ENCODE peak calls at places on chromosome 9, in seven cellular contexts. One of them, this sample, is unnamed. For H3K4me1, the result is how much of the 10 kb centered on the place peaks cover.

GRCh38 chr9:93613791-93614190 is 37.4 kb downstream of the PHF2 start:
- DNase-seq in stomach: no peak
- DNase-seq in adrenal gland: no peak
- DNase-seq in upper lobe of left lung: no peak
- DNase-seq in A549: no peak
- DNase-seq in upper lobe of right lung: no peak
- DNase-seq in H9: no peak
- DNase-seq in this sample: no peak

GRCh38 chr9:128992995-128993394 is 35.1 kb downstream of the SH3GLB2 start:
- DNase-seq in upper lobe of right lung: no peak
- DNase-seq in A549: no peak
- DNase-seq in H9: peak
- DNase-seq in upper lobe of left lung: no peak
- DNase-seq in stomach: peak
- DNase-seq in adrenal gland: peak
- DNase-seq in this sample: no peak

GRCh38 chr9:38421498-38422211 is 2.6 kb downstream of the IGFBPL1 start:
- DNase-seq in upper lobe of right lung: no peak
- DNase-seq in upper lobe of left lung: no peak
- DNase-seq in H9: peak
- DNase-seq in adrenal gland: no peak
- DNase-seq in stomach: no peak
- DNase-seq in A549: no peak
- DNase-seq in this sample: no peak

GRCh38 chr9:121285835-121286687 is 18.1 kb downstream of the GSN start:
- DNase-seq in upper lobe of left lung: peak
- DNase-seq in adrenal gland: peak
- DNase-seq in stomach: peak
- DNase-seq in upper lobe of right lung: peak
- DNase-seq in H9: peak
- DNase-seq in A549: no peak
- DNase-seq in this sample: no peak

GRCh38 chr9:79277916-79278447 is 293.8 kb upstream of the TLE4 start:
- DNase-seq in adrenal gland: no peak
- DNase-seq in upper lobe of left lung: no peak
- DNase-seq in H9: no peak
- DNase-seq in upper lobe of right lung: no peak
- DNase-seq in A549: no peak
- DNase-seq in stomach: no peak
- DNase-seq in this sample: no peak

GRCh38 chr9:91856419-91856818 is 93.6 kb downstream of the ROR2 start:
- DNase-seq in adrenal gland: peak
- DNase-seq in upper lobe of right lung: no peak
- DNase-seq in A549: no peak
- DNase-seq in stomach: no peak
- DNase-seq in upper lobe of left lung: no peak
- DNase-seq in H9: no peak
- DNase-seq in this sample: no peak

GRCh38 chr9:130663258-130664171 is 879 bp upstream of the PRDM12 start:
- DNase-seq in A549: peak
- DNase-seq in adrenal gland: no peak
- DNase-seq in upper lobe of right lung: no peak
- DNase-seq in upper lobe of left lung: no peak
- DNase-seq in stomach: no peak
- DNase-seq in H9: peak
- DNase-seq in this sample: no peak

GRCh38 chr9:127783111-127783621 is 2.7 kb upstream of the CDK9 start:
- DNase-seq in upper lobe of left lung: peak
- DNase-seq in adrenal gland: no peak
- DNase-seq in stomach: peak
- DNase-seq in H9: no peak
- DNase-seq in A549: no peak
- DNase-seq in upper lobe of right lung: peak
- DNase-seq in this sample: no peak

GRCh38 chr9:110303136-110303535 is 34.5 kb downstream of the TXNDC8 start:
- DNase-seq in A549: no peak
- DNase-seq in stomach: no peak
- DNase-seq in adrenal gland: no peak
- DNase-seq in upper lobe of right lung: no peak
- DNase-seq in H9: no peak
- DNase-seq in upper lobe of left lung: no peak
- DNase-seq in this sample: no peak

GRCh38 chr9:84875193-84875592 is 205.7 kb downstream of the NTRK2 start:
- DNase-seq in A549: no peak
- DNase-seq in upper lobe of right lung: no peak
- DNase-seq in stomach: no peak
- DNase-seq in upper lobe of left lung: no peak
- DNase-seq in H9: no peak
- DNase-seq in adrenal gland: no peak
- DNase-seq in this sample: no peak

GRCh38 chr9:121613009-121613766 is 38.2 kb upstream of the DAB2IP start:
- DNase-seq in upper lobe of right lung: no peak
- DNase-seq in stomach: no peak
- DNase-seq in adrenal gland: no peak
- DNase-seq in H9: no peak
- DNase-seq in upper lobe of left lung: peak
- DNase-seq in A549: no peak
- DNase-seq in this sample: no peak

GRCh38 chr9:135038826-135039225 is 48.6 kb upstream of the OLFM1 start:
- DNase-seq in A549: no peak
- DNase-seq in upper lobe of right lung: peak
- DNase-seq in stomach: no peak
- DNase-seq in upper lobe of left lung: no peak
- DNase-seq in adrenal gland: no peak
- DNase-seq in H9: peak
- DNase-seq in this sample: no peak

GRCh38 chr9:98864257-98865180 is 57.0 kb downstream of the GALNT12 start:
- DNase-seq in H9: no peak
- DNase-seq in stomach: no peak
- DNase-seq in upper lobe of right lung: no peak
- DNase-seq in adrenal gland: no peak
- DNase-seq in A549: no peak
- DNase-seq in upper lobe of left lung: no peak
- DNase-seq in this sample: no peak

GRCh38 chr9:8570776-8571175 is 771.2 kb upstream of the DMAC1 start:
- DNase-seq in upper lobe of right lung: no peak
- DNase-seq in stomach: no peak
- DNase-seq in upper lobe of left lung: no peak
- DNase-seq in A549: no peak
- DNase-seq in adrenal gland: no peak
- DNase-seq in H9: no peak
- DNase-seq in this sample: no peak

GRCh38 chr9:17130725-17131124 is 4.1 kb upstream of the CNTLN start:
- DNase-seq in A549: no peak
- DNase-seq in upper lobe of right lung: no peak
- DNase-seq in stomach: no peak
- DNase-seq in adrenal gland: no peak
- DNase-seq in H9: no peak
- DNase-seq in upper lobe of left lung: no peak
- DNase-seq in this sample: no peak

GRCh38 chr9:134375430-134376385 is 49.5 kb downstream of the RXRA start:
- DNase-seq in A549: no peak
- DNase-seq in upper lobe of right lung: no peak
- DNase-seq in stomach: no peak
- DNase-seq in H9: no peak
- DNase-seq in adrenal gland: peak
- DNase-seq in upper lobe of left lung: no peak
- DNase-seq in this sample: no peak

GRCh38 chr9:130904070-130905044 is 7.7 kb upstream of the QRFP start:
- DNase-seq in stomach: no peak
- DNase-seq in upper lobe of left lung: no peak
- DNase-seq in upper lobe of right lung: no peak
- DNase-seq in A549: no peak
- DNase-seq in H9: no peak
- DNase-seq in adrenal gland: no peak
- DNase-seq in this sample: no peak

GRCh38 chr9:80401243-80401642 is 829.5 kb downstream of the TLE4 start:
- DNase-seq in A549: no peak
- DNase-seq in upper lobe of right lung: no peak
- DNase-seq in H9: no peak
- DNase-seq in upper lobe of left lung: no peak
- DNase-seq in stomach: no peak
- DNase-seq in adrenal gland: no peak
- DNase-seq in this sample: no peak
- H3K27ac ChIP-seq in A549: no peak
- H3K27ac ChIP-seq in upper lobe of right lung: no peak
- H3K27ac ChIP-seq in H9: no peak
- H3K27ac ChIP-seq in upper lobe of left lung: no peak
- H3K27ac ChIP-seq in stomach: no peak
- H3K27ac ChIP-seq in adrenal gland: no peak
- H3K27ac ChIP-seq in this sample: no peak

DNA sequence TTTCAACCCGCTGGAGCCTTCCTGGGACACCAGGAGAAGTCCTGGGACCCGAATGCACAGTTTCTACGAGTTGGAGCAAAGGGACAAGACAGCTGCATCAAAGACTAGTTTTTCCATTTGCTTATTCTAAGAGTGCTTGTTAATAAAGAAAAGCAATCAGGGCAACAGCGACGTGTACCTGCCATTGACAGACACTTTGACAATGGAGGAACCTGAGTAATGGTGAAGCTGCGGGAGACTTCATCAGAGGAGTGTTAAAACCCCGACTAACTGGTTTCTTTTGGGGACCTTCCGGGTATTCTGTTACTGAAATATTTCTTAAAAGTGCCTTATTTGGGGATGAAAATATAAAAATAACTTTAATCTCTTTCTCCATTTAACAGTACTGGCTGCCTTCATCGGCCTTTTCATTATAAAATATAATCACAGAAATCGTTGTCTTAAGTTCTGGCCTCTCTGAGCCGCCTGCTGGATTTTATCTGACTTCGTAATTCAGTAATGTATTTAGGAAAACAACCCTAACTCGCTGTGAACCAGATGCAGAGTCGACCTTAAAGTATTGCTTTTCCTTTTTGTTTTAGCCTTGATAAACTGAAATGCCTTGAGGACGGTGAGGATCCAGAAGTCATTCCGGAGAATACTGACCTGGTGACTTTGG is 781 bp downstream of the SNAPC3 start:
- DNase-seq in upper lobe of left lung: no peak
- DNase-seq in A549: no peak
- DNase-seq in H9: no peak
- DNase-seq in upper lobe of right lung: no peak
- DNase-seq in stomach: no peak
- DNase-seq in adrenal gland: no peak
- DNase-seq in this sample: no peak
- TF ChIP-seq CTCF in upper lobe of left lung: peak
- TF ChIP-seq CTCF in A549: no peak
- TF ChIP-seq CTCF in H9: no peak
- TF ChIP-seq CTCF in upper lobe of right lung: no peak
- TF ChIP-seq CTCF in stomach: no peak
- TF ChIP-seq CTCF in adrenal gland: no peak
- TF ChIP-seq CTCF in this sample: peak

GRCh38 chr9:113267911-113268563 is 7.3 kb downstream of the CDC26 start:
- DNase-seq in upper lobe of right lung: no peak
- DNase-seq in A549: no peak
- DNase-seq in upper lobe of left lung: no peak
- DNase-seq in H9: no peak
- DNase-seq in stomach: no peak
- DNase-seq in adrenal gland: no peak
- DNase-seq in this sample: no peak
- H3K4me1 ChIP-seq in upper lobe of right lung: under half
- H3K4me1 ChIP-seq in A549: under half
- H3K4me1 ChIP-seq in upper lobe of left lung: under half
- H3K4me1 ChIP-seq in H9: under half
- H3K4me1 ChIP-seq in stomach: under half
- H3K4me1 ChIP-seq in adrenal gland: under half
- H3K4me1 ChIP-seq in this sample: under half

GRCh38 chr9:37031081-37031480 is 3.0 kb downstream of the PAX5 start:
- DNase-seq in upper lobe of right lung: no peak
- DNase-seq in H9: no peak
- DNase-seq in A549: no peak
- DNase-seq in stomach: no peak
- DNase-seq in adrenal gland: no peak
- DNase-seq in upper lobe of left lung: no peak
- DNase-seq in this sample: no peak
- H3K27ac ChIP-seq in upper lobe of right lung: no peak
- H3K27ac ChIP-seq in H9: no peak
- H3K27ac ChIP-seq in A549: no peak
- H3K27ac ChIP-seq in stomach: no peak
- H3K27ac ChIP-seq in adrenal gland: no peak
- H3K27ac ChIP-seq in upper lobe of left lung: no peak
- H3K27ac ChIP-seq in this sample: no peak

GRCh38 chr9:137095664-137096517 is 9.1 kb downstream of the MAN1B1 start:
- DNase-seq in upper lobe of right lung: peak
- DNase-seq in A549: no peak
- DNase-seq in adrenal gland: no peak
- DNase-seq in upper lobe of left lung: peak
- DNase-seq in H9: no peak
- DNase-seq in stomach: peak
- DNase-seq in this sample: no peak
- TF ChIP-seq CTCF in upper lobe of right lung: peak
- TF ChIP-seq CTCF in A549: no peak
- TF ChIP-seq CTCF in adrenal gland: no peak
- TF ChIP-seq CTCF in upper lobe of left lung: no peak
- TF ChIP-seq CTCF in H9: no peak
- TF ChIP-seq CTCF in stomach: no peak
- TF ChIP-seq CTCF in this sample: peak

GRCh38 chr9:89879276-89879675 is 274.5 kb downstream of the GADD45G start:
- DNase-seq in upper lobe of right lung: peak
- DNase-seq in A549: no peak
- DNase-seq in adrenal gland: peak
- DNase-seq in upper lobe of left lung: no peak
- DNase-seq in H9: no peak
- DNase-seq in stomach: peak
- DNase-seq in this sample: peak
- H3K4me1 ChIP-seq in upper lobe of right lung: under half
- H3K4me1 ChIP-seq in A549: under half
- H3K4me1 ChIP-seq in adrenal gland: under half
- H3K4me1 ChIP-seq in upper lobe of left lung: under half
- H3K4me1 ChIP-seq in H9: under half
- H3K4me1 ChIP-seq in stomach: under half
- H3K4me1 ChIP-seq in this sample: under half

GRCh38 chr9:100287186-100287585 is 65.6 kb downstream of the TEX10 start:
- DNase-seq in A549: no peak
- DNase-seq in upper lobe of left lung: no peak
- DNase-seq in upper lobe of right lung: no peak
- DNase-seq in adrenal gland: no peak
- DNase-seq in stomach: no peak
- DNase-seq in H9: no peak
- DNase-seq in this sample: no peak
- H3K27ac ChIP-seq in A549: no peak
- H3K27ac ChIP-seq in upper lobe of left lung: no peak
- H3K27ac ChIP-seq in upper lobe of right lung: no peak
- H3K27ac ChIP-seq in adrenal gland: no peak
- H3K27ac ChIP-seq in stomach: no peak
- H3K27ac ChIP-seq in H9: no peak
- H3K27ac ChIP-seq in this sample: no peak

This sample was measured in RWPE2.